ENCODE peak calls at places on chromosomes 13 and 19, in seven cellular contexts. C, K, O, L, R, S and A are unnamed samples.

GRCh38 chr13:39347926-39348901 is 254.8 kb downstream of the LHFPL6 start:
- DNase-seq in O (no peak), S (no peak), C (peak; percentile 68), R (no peak), L (no peak), K (no peak), A (no peak)

GRCh38 chr13:37453246-37453645 is 145.3 kb downstream of the POSTN start:
- DNase-seq in R (peak; percentile 43), O (no peak), S (no peak), C (no peak), K (no peak), L (no peak), A (no peak)

GRCh38 chr19:6970478-6970877 is 50.8 kb downstream of the MBD3L2B start:
- DNase-seq in S (peak; percentile 45), K (no peak), O (no peak), R (no peak), C (no peak), L (peak; percentile 96), A (no peak)

GRCh38 chr19:44690131-44690440 is 8.9 kb upstream of the CEACAM16 start:
- DNase-seq in O (no peak), K (no peak), S (no peak), L (no peak), R (no peak), C (no peak), A (no peak)

GRCh38 chr19:3047307-3048189 is 14.7 kb downstream of the TLE5 start:
- DNase-seq in K (peak; percentile 96), S (peak; percentile 95), L (peak; percentile 31), C (peak; percentile 92), O (peak; percentile 91), R (peak; percentile 89), A (no peak)

GRCh38 chr19:15991602-15992001 is 42.8 kb downstream of the OR10H4 start:
- DNase-seq in C (no peak), R (no peak), K (no peak), S (no peak), L (no peak), O (no peak), A (no peak)

GRCh38 chr13:83452292-83452950 is 429.9 kb downstream of the SLITRK1 start:
- DNase-seq in O (no peak), K (no peak), L (no peak), R (no peak), C (no peak), S (no peak), A (no peak)

GRCh38 chr19:18091217-18091608 is 4.5 kb upstream of the IL12RB1 start:
- DNase-seq in R (no peak), S (peak; percentile 53), K (no peak), C (no peak), O (no peak), L (peak; percentile 94), A (no peak)

GRCh38 chr19:14149509-14149994 is 13.2 kb upstream of the ASF1B start:
- DNase-seq in S (no peak), R (peak; percentile 51), C (peak; percentile 28), K (no peak), L (no peak), O (peak; percentile 83), A (no peak)

GRCh38 chr13:42272776-42273175 is 824 bp downstream of the AKAP11 start:
- DNase-seq in O (no peak), C (no peak), K (no peak), R (peak; percentile 15), S (no peak), L (no peak), A (no peak)

GRCh38 chr19:19305696-19306095 is 14.6 kb downstream of the SUGP1 start:
- DNase-seq in O (no peak), R (no peak), L (no peak), S (no peak), K (no peak), C (no peak), A (no peak)

GRCh38 chr19:11025006-11025405 is 64.2 kb downstream of the SMARCA4 start:
- DNase-seq in S (no peak), C (no peak), K (no peak), R (no peak), L (no peak), O (no peak), A (no peak)

GRCh38 chr19:16628984-16629691 is 1.1 kb upstream of the MED26 start:
- DNase-seq in O (peak; percentile 54), S (no peak), L (peak; percentile 49), R (peak; percentile 69), K (no peak), C (peak; percentile 71), A (no peak)

GRCh38 chr13:67776171-67776570 is 546.0 kb upstream of the PCDH9 start:
- DNase-seq in S (no peak), K (no peak), C (no peak), L (no peak), O (no peak), R (no peak), A (no peak)
- TF ChIP-seq CTCF in S (no peak), K (no peak), C (no peak), L (no peak), O (no peak), R (no peak), A (no peak)

GRCh38 chr13:45413826-45414312 is 4.3 kb downstream of the SLC25A30 start:
- DNase-seq in C (no peak), O (no peak), L (no peak), S (no peak), K (no peak), R (peak; percentile 25), A (peak; percentile 38)

GRCh38 chr13:45412274-45413049 is 5.7 kb downstream of the SLC25A30 start:
- DNase-seq in O (no peak), S (no peak), L (no peak), K (no peak), R (peak; percentile 62), C (no peak), A (no peak)

GRCh38 chr13:45416521-45417125 is 1.6 kb downstream of the SLC25A30 start:
- DNase-seq in O (no peak), L (no peak), R (no peak), K (no peak), C (no peak), S (no peak), A (no peak)

GRCh38 chr13:45417790-45418534 is at the start of gene SLC25A30:
- DNase-seq in C (peak; percentile 96), O (peak; percentile 92), K (peak; percentile 98), R (peak; percentile 84), L (peak; percentile 95), S (peak; percentile 84), A (peak; percentile 69)

DNA sequence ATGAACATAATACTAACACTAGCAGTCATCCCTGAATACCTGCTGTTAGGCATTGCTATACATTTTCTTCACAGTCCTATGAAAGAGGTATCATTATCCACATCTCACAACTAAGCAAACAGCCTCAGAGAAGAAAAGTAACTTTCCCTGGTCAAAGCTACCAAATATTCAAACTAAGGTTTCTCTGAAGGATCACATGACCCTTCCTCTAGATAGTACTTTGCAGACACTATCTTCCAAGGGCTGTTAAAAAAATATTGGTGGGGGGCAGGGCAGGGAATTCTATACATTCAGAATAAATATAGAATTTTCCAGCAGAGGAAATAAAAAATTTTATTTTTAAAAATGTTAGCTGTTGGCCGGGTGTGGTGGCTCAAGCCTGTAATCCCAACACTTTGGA is 3.1 kb downstream of the SLC25A30 start:
- DNase-seq in O (no peak), R (no peak), S (no peak), L (no peak), K (no peak), C (no peak), A (no peak)
- H3K4me3 ChIP-seq in O (peak overlapping the region; percentile 21), R (peak overlapping the region; percentile 44), S (peak overlapping the region; percentile 33), L (no peak overlapping the region), K (no peak overlapping the region), C (no peak overlapping the region), A (peak overlapping the region; percentile 18)

DNA sequence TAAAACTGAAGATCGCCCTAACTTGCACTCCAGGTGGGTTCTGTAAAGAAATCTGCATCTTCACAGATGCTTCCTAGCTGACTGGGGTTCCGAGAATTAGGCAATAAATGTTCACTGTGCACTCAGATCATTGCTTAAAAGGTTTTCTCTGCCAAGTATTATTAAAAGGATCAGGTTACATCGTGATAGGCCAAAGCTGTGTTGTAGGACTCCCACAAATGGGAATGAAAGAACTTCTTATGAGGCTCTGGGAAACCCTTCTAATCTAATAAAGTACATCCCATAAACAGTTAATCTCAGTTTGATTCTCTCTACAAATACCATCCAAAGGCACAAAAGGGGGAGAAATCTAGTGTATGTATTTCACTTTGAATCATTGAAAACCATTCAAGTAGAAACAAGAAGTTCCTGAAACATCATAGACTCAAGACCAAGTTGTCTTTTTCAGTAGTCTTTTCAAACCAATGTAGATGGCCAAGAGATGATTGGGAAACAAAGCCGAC is 7.1 kb upstream of the POU4F1 start:
- DNase-seq in O (no peak), C (no peak), S (no peak), K (no peak), R (peak; percentile 54), L (no peak), A (no peak)
- H3K27me3 ChIP-seq in O (peaks cover 31% of the 10 kb centered on the region), C (peaks cover 80% of the 10 kb centered on the region), S (no peaks in the 10 kb centered on the region), K (no peaks in the 10 kb centered on the region), R (peaks cover 56% of the 10 kb centered on the region), L (peaks cover 53% of the 10 kb centered on the region), A (peaks cover 52% of the 10 kb centered on the region)

GRCh38 chr19:35327642-35328041 is 1.3 kb upstream of the CD22 start:
- DNase-seq in R (no peak), C (peak; percentile 63), S (peak; percentile 69), L (no peak), K (peak; percentile 50), O (no peak), A (no peak)
- TF ChIP-seq CTCF in R (peak; percentile 16), C (peak; percentile 66), S (peak; percentile 80), L (no peak), K (peak; percentile 69), O (no peak), A (peak; percentile 26)

GRCh38 chr13:19961924-19962323 is 3.4 kb downstream of the ZMYM2 start:
- DNase-seq in S (no peak), L (no peak), C (no peak), R (no peak), K (no peak), O (no peak), A (no peak)
- H3K4me3 ChIP-seq in S (no peak overlapping the region), L (no peak overlapping the region), C (peak overlapping the region; percentile 68), R (peak overlapping the region; percentile 86), K (no peak overlapping the region), O (no peak overlapping the region), A (no peak overlapping the region)

GRCh38 chr13:111095031-111095840 is 19.9 kb upstream of the ARHGEF7 start:
- DNase-seq in C (no peak), L (no peak), K (no peak), O (no peak), S (no peak), R (no peak), A (no peak)
- H3K27me3 ChIP-seq in C (no peaks in the 10 kb centered on the region), L (peaks cover 21% of the 10 kb centered on the region), K (peaks cover 100% of the 10 kb centered on the region), O (no peaks in the 10 kb centered on the region), S (peaks cover 39% of the 10 kb centered on the region), R (peaks cover 9% of the 10 kb centered on the region), A (peaks cover 20% of the 10 kb centered on the region)

GRCh38 chr13:30002577-30002976 is 152.2 kb upstream of the UBL3 start:
- DNase-seq in K (no peak), O (no peak), R (peak; percentile 63), S (no peak), C (no peak), L (no peak), A (no peak)
- TF ChIP-seq CTCF in K (no peak), O (no peak), R (no peak), S (no peak), C (no peak), L (no peak), A (no peak)

DNA sequence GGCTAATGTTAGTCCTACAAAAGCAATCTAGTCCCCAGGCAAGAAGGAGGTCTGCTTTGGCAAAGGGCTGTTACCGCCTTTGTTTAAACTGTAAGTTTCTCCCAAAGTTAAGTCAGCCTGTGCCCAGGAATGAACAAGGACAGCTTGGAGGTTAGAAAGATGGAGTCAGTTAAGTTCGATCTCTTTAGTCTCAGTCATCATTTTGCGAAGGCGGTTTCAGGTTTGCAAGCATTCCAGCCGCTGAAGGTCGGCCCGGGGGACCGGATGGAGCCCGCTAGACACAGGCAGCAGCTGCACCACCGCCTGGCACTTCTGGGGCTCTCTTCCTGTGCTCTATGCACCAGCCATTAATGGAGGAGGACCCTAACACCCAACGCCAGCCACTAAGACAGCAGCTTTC is 91.3 kb downstream of the STK24 start:
- DNase-seq in L (no peak), S (no peak), O (no peak), R (no peak), K (no peak), C (no peak), A (no peak)
- H3K4me3 ChIP-seq in L (no peak overlapping the region), S (no peak overlapping the region), O (no peak overlapping the region), R (no peak overlapping the region), K (no peak overlapping the region), C (no peak overlapping the region), A (no peak overlapping the region)